ENCODE peak calls at places on chromosomes 4 and X, in eight cellular contexts. D, T, O, F, B, E, V and N are unnamed samples.

GRCh38 chr4:337932-338758 is 531 bp downstream of the ZNF141 start:
- DNase-seq in T (no peak), O (peak; percentile 22), F (no peak), D (no peak), E (no peak), B (no peak), V (no peak), N (no peak)

GRCh38 chr4:36310237-36310636 is 28.8 kb downstream of the DTHD1 start:
- DNase-seq in B (no peak), V (no peak), O (no peak), T (no peak), E (no peak), F (no peak), D (no peak), N (no peak)

GRCh38 chr4:73653695-73654106 is 33.5 kb upstream of the RASSF6 start:
- DNase-seq in T (peak; percentile 91), E (peak; percentile 45), V (peak; percentile 44), F (peak; percentile 38), B (peak; percentile 43), O (peak; percentile 29), D (no peak), N (peak; percentile 33)

GRCh38 chrX:153400146-153401132 is 711 bp downstream of the PNMA6E start:
- DNase-seq in D (peak; percentile 9), E (peak; percentile 29), F (peak; percentile 88), O (peak; percentile 72), V (peak; percentile 83), T (peak; percentile 7), B (no peak), N (peak; percentile 35)

GRCh38 chrX:137563681-137564651 is 2.0 kb upstream of the ZIC3 start:
- DNase-seq in T (no peak), V (no peak), O (no peak), E (no peak), B (no peak), D (no peak), F (no peak), N (no peak)

GRCh38 chrX:24550166-24550565 is 85.1 kb downstream of the PDK3 start:
- DNase-seq in D (no peak), O (no peak), V (no peak), T (no peak), B (no peak), E (no peak), F (no peak), N (no peak)

GRCh38 chrX:40154853-40155616 is 57.3 kb upstream of the BCOR start:
- DNase-seq in E (peak; percentile 87), T (peak; percentile 63), D (no peak), B (no peak), O (peak; percentile 74), V (peak; percentile 93), F (peak; percentile 87), N (no peak)

GRCh38 chr4:120723986-120724385 is 198.5 kb downstream of the PRDM5 start:
- DNase-seq in F (no peak), D (no peak), B (no peak), E (no peak), V (no peak), O (no peak), T (no peak), N (no peak)

GRCh38 chr4:123640271-123640670 is 243.7 kb downstream of the SPRY1 start:
- DNase-seq in D (no peak), F (no peak), B (no peak), T (peak; percentile 14), O (no peak), E (no peak), V (no peak), N (no peak)

GRCh38 chrX:12999422-12999821 is 24.5 kb downstream of the TMSB4X start:
- DNase-seq in B (no peak), T (no peak), E (no peak), F (no peak), D (no peak), O (no peak), V (no peak), N (no peak)

GRCh38 chrX:74291577-74291963 is 12.4 kb upstream of the ZCCHC13 start:
- DNase-seq in D (no peak), F (no peak), E (no peak), T (no peak), O (no peak), B (no peak), V (no peak), N (no peak)

GRCh38 chr4:146916479-146917076 is 29.1 kb downstream of the TTC29 start:
- DNase-seq in F (peak; percentile 7), T (peak; percentile 72), B (peak; percentile 2), E (peak; percentile 10), O (peak; percentile 13), D (no peak), V (peak; percentile 42), N (peak; percentile 26)

GRCh38 chr4:57148177-57148576 is 38.0 kb upstream of the IGFBP7 start:
- DNase-seq in B (no peak), T (no peak), V (no peak), D (no peak), O (no peak), F (no peak), E (no peak), N (no peak)

GRCh38 chr4:148980782-148981181 is 538.6 kb upstream of the NR3C2 start:
- DNase-seq in O (no peak), E (no peak), F (no peak), D (no peak), T (no peak), V (no peak), B (no peak), N (no peak)

GRCh38 chrX:79259073-79259689 is 108.0 kb downstream of the ITM2A start:
- DNase-seq in O (no peak), V (no peak), E (no peak), D (no peak), F (no peak), T (no peak), B (peak; percentile 99), N (no peak)

GRCh38 chr4:82718067-82718935 is 80.3 kb downstream of the SCD5 start:
- DNase-seq in D (no peak), T (no peak), V (no peak), E (peak; percentile 9), F (no peak), B (no peak), O (no peak), N (no peak)

GRCh38 chrX:137072396-137072795 is 38.6 kb upstream of the GPR101 start:
- DNase-seq in V (no peak), E (no peak), F (no peak), D (no peak), B (no peak), O (no peak), T (no peak), N (no peak)

GRCh38 chrX:77572322-77572721 is 125.1 kb downstream of the FGF16 start:
- DNase-seq in T (no peak), B (no peak), D (no peak), V (no peak), O (no peak), E (no peak), F (no peak), N (no peak)

DNA sequence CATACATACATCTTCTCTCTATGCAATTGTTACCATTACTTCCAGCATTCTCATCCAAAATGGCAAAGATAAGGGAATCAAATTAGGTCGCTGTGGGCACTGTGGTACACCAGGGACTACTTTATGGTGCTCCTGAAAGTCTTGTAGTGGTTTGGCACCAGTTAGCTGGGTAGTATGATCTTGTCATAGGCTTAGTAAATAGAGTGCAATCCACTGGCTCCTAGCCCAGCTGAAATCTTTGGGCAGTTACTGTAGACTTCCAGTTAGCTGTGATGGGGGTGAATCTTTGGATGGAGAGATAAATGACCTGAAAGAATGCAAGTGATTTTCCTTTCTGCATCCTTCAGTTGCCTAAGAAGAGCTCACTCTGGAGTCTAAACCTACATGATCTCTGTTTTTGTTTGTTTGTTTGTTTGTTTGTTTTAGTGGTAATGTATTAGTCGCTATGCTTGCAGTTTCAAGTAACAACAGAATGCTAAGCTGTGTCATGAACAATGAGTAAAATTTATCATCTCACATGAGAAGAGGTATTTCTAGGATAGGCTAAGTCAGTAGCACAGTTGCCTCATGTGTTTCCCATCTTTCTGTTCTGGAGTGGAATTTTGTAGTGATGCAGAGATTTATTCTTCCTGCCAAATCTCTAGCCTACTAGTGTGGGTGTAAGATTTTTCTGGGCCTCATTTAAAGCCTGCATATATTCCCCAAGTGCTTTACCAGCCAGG is 24.2 kb downstream of the HERC3 start:
- DNase-seq in B (no peak), V (no peak), D (no peak), E (no peak), T (no peak), O (peak; percentile 36), F (no peak), N (no peak)
- H3K27ac ChIP-seq in B (no peak overlapping the region), V (no peak overlapping the region), D (no peak overlapping the region), E (no peak overlapping the region), T (no peak overlapping the region), O (peak overlapping the region; percentile 82), F (no peak overlapping the region), N (no peak overlapping the region)

DNA sequence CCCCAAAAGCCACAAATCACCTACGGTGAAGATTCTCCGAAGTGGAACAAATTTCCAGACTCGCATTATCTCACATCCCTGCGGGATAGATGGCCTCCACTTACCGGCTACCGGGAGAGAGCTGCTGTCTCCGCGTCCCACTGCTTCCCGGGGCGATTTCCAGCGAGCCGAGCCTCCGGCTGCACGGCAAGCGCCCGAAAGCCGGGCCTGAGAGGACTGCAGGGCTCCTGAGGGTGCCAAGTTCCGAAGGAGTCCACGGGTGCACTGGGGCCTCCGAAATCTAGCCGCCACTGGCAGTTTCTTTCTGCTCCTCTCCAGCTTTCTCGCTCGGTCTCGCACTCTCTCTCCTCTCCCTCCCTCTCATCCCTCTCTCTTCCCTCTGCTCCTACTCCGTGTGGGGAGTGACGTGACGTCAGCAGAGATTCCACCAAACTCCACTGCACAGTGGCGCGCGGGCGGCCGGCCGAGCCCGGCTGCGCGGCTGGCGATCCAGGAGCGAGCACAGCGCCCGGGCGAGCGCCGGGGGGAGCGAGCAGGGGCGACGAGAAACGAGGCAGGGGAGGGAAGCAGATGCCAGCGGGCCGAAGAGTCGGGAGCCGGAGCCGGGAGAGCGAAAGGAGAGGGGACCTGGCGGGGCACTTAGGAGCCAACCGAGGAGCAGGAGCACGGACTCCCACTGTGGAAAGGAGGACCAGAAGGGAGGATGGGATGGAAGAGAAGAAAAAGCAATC is 14.0 kb upstream of the PITX2 start:
- DNase-seq in D (no peak), V (no peak), T (no peak), E (no peak), B (no peak), O (peak; percentile 44), F (no peak), N (peak; percentile 57)
- TF ChIP-seq MAX in D (peak; percentile 3), V (no peak), T (no peak), E (no peak), B (no peak), O (no peak), F (no peak), N (no peak)

DNA sequence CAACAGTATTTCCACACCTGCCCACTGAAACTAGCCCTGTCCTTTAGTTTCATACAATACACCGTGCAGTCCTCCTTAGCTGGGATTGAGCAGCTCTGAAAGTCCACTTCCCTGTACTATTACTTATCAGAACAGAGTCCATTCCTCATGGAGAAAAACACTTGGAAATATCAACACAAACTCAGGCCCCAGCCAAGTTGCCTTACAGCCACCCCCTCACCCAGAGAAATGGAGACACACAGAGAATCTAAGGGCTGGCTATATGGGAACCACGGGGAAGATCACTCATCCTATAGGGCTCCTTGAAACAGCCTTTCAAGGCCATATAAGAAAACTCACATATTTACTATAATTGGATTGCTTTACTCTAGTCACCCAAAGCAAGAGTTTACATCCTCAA is 1.9 kb downstream of the SCARB2 start:
- DNase-seq in V (no peak), D (no peak), B (no peak), T (no peak), F (no peak), O (no peak), E (no peak), N (no peak)
- H3K4me3 ChIP-seq in V (no peak overlapping the region), D (no peak overlapping the region), B (peak overlapping the region; percentile 17), T (no peak overlapping the region), F (peak overlapping the region; percentile 85), O (no peak overlapping the region), E (no peak overlapping the region), N (no peak overlapping the region)

GRCh38 chrX:108091878-108092291 is 307 bp downstream of the ATG4A start:
- DNase-seq in O (peak; percentile 25), D (no peak), T (no peak), B (no peak), F (no peak), E (no peak), V (no peak), N (peak; percentile 8)
- H3K27ac ChIP-seq in O (peak overlapping the region; percentile 79), D (no peak overlapping the region), T (peak overlapping the region; percentile 98), B (peak overlapping the region; percentile 33), F (no peak overlapping the region), E (no peak overlapping the region), V (peak overlapping the region; percentile 68), N (no peak overlapping the region)